ENCODE peak calls at places on chromosomes 7 and 10, in four cellular contexts. I is AG08395, V is endothelial cell, Y is NCI-H1092 treated with DMSO at 0.1 percent for 48 hours. M is an unnamed sample.

GRCh38 chr7:70788276-70788675 is 343.7 kb upstream of the GALNT17 start:
- DNase-seq in Y (no peak), V (no peak), I (no peak), M (no peak)

GRCh38 chr7:39700932-39701331 is 77.6 kb downstream of the RALA start:
- DNase-seq in Y (no peak), I (no peak), V (no peak), M (no peak)

GRCh38 chr10:37760817-37761216 is 96.6 kb downstream of the ZNF248 start:
- DNase-seq in I (no peak), Y (no peak), V (no peak), M (no peak)

GRCh38 chr7:94578615-94579014 is 69.0 kb downstream of the CASD1 start:
- DNase-seq in I (no peak), V (no peak), Y (no peak), M (no peak)

GRCh38 chr7:131604841-131605279 is 48.4 kb upstream of the PODXL start:
- DNase-seq in I (peak), Y (no peak), V (no peak), M (peak)

GRCh38 chr7:130020434-130020833 is 30.7 kb downstream of the ZC3HC1 start:
- DNase-seq in Y (no peak), I (no peak), V (no peak), M (no peak)

GRCh38 chr10:122168598-122168997 is 102.5 kb upstream of the BTBD16 start:
- DNase-seq in V (no peak), I (no peak), Y (no peak), M (no peak)

GRCh38 chr10:43231523-43232078 is 35.3 kb downstream of the RASGEF1A start:
- DNase-seq in V (no peak), Y (no peak), I (no peak), M (no peak)

GRCh38 chr7:157702311-157703023 is 365.7 kb downstream of the DNAJB6 start:
- DNase-seq in I (no peak), Y (no peak), V (no peak), M (no peak)

GRCh38 chr7:128347573-128348147 is 4.0 kb upstream of the RBM28 start:
- DNase-seq in I (peak), V (peak), Y (peak), M (no peak)

GRCh38 chr10:61633665-61634064 is 29.1 kb upstream of the CABCOCO1 start:
- DNase-seq in V (no peak), Y (no peak), I (no peak), M (peak)